ENCODE peak calls at places on chromosomes 13 and 19, in seven cellular contexts. C, F, T, X, M, O and I are unnamed samples.

GRCh38 chr13:102774596-102775375 is 1.2 kb upstream of the TEX30 start:
- DNase-seq in C (peak; percentile 76), F (no peak), T (no peak), X (no peak), M (no peak), O (no peak), I (no peak)

GRCh38 chr13:97261254-97262015 is 39.3 kb downstream of the MBNL2 start:
- DNase-seq in C (no peak), F (no peak), T (no peak), X (no peak), M (no peak), O (no peak), I (no peak)

GRCh38 chr13:70249332-70250064 is 141.2 kb upstream of the KLHL1 start:
- DNase-seq in C (no peak), F (no peak), T (no peak), X (no peak), M (no peak), O (no peak), I (peak; percentile 14)

GRCh38 chr19:47471733-47472457 is at the start of gene SLC8A2:
- DNase-seq in C (peak; percentile 89), F (peak; percentile 65), T (no peak), X (peak; percentile 72), M (peak; percentile 83), O (peak; percentile 69), I (peak; percentile 95)

GRCh38 chr19:35462476-35462953 is 14.5 kb downstream of the FFAR2 start:
- DNase-seq in C (peak; percentile 95), F (no peak), T (no peak), X (no peak), M (no peak), O (no peak), I (no peak)

GRCh38 chr13:36884235-36884634 is 35.8 kb downstream of the SMAD9 start:
- DNase-seq in C (no peak), F (no peak), T (no peak), X (no peak), M (no peak), O (no peak), I (no peak)

GRCh38 chr13:100454876-100455275 is 133.7 kb downstream of the GGACT start:
- DNase-seq in C (no peak), F (no peak), T (no peak), X (peak; percentile 58), M (no peak), O (no peak), I (no peak)

GRCh38 chr13:28117689-28118377 is 17.5 kb upstream of the FLT3 start:
- DNase-seq in C (no peak), F (no peak), T (no peak), X (peak; percentile 33), M (peak; percentile 32), O (peak; percentile 64), I (no peak)

GRCh38 chr19:9565900-9566705 is 18.2 kb downstream of the ZNF121 start:
- DNase-seq in C (no peak), F (no peak), T (no peak), X (peak; percentile 26), M (no peak), O (no peak), I (no peak)

GRCh38 chr19:49113762-49114629 is at the start of gene LIN7B:
- DNase-seq in C (peak; percentile 50), F (peak; percentile 69), T (peak; percentile 93), X (peak; percentile 71), M (peak; percentile 73), O (peak; percentile 81), I (peak; percentile 94)

GRCh38 chr13:30908416-30908980 is 2.4 kb downstream of the MEDAG start:
- DNase-seq in C (no peak), F (no peak), T (no peak), X (peak; percentile 84), M (no peak), O (peak; percentile 72), I (peak; percentile 92)